ENCODE peak calls at places on chromosomes 3 and 15, in five cellular contexts. R, Z, Y, P and D are unnamed samples.

GRCh38 chr3:105906345-105906744 is 37.5 kb upstream of the CBLB start:
- DNase-seq in Z (no peak), Y (no peak), R (no peak), P (no peak), D (no peak)

GRCh38 chr15:100713163-100713867 is 110.9 kb downstream of the ASB7 start:
- DNase-seq in R (no peak), Z (peak; percentile 100), P (no peak), Y (no peak), D (no peak)

GRCh38 chr15:62766599-62766998 is 275.9 kb upstream of the TPM1 start:
- DNase-seq in Z (no peak), R (peak; percentile 37), Y (no peak), P (no peak), D (no peak)

GRCh38 chr3:117540583-117540982 is 831.0 kb downstream of the TUSC7 start:
- DNase-seq in P (no peak), Y (no peak), R (no peak), Z (no peak), D (no peak)

GRCh38 chr3:151901282-151901945 is 28.0 kb downstream of the SUCNR1 start:
- DNase-seq in P (no peak), Z (no peak), R (no peak), Y (no peak), D (no peak)

GRCh38 chr15:39685367-39685766 is 97.3 kb downstream of the FSIP1 start:
- DNase-seq in Y (no peak), P (no peak), Z (no peak), R (no peak), D (no peak)

GRCh38 chr3:57961828-57962447 is 46.3 kb upstream of the FLNB start:
- DNase-seq in R (no peak), P (peak; percentile 7), Z (peak; percentile 64), Y (no peak), D (no peak)

GRCh38 chr3:185651971-185652370 is 65.9 kb downstream of the SENP2 start:
- DNase-seq in Y (no peak), Z (no peak), P (no peak), R (no peak), D (no peak)

GRCh38 chr15:63597821-63598220 is 634 bp downstream of the FBXL22 start:
- DNase-seq in R (peak; percentile 42), Y (no peak), P (no peak), Z (no peak), D (no peak)

GRCh38 chr3:107387555-107387954 is 10.3 kb downstream of the CCDC54 start:
- DNase-seq in Y (no peak), Z (peak; percentile 52), R (no peak), P (no peak), D (no peak)

GRCh38 chr15:70109982-70110381 is 12.3 kb upstream of the TLE3 start:
- DNase-seq in Y (no peak), P (no peak), R (no peak), Z (no peak), D (no peak)

GRCh38 chr15:92411256-92411655 is 17.6 kb downstream of the ST8SIA2 start:
- DNase-seq in Y (no peak), P (no peak), Z (no peak), R (no peak), D (no peak)

GRCh38 chr3:65497846-65498245 is 540.9 kb downstream of the MAGI1 start:
- DNase-seq in P (no peak), Y (peak; percentile 38), R (peak; percentile 56), Z (no peak), D (no peak)

GRCh38 chr3:99118381-99118780 is 216.9 kb upstream of the DCBLD2 start:
- DNase-seq in R (no peak), Y (no peak), Z (no peak), P (no peak), D (no peak)

GRCh38 chr3:25455316-25456232 is 27.5 kb downstream of the RARB start:
- DNase-seq in R (peak; percentile 46), Z (no peak), Y (no peak), P (peak; percentile 1), D (no peak)

GRCh38 chr3:118705827-118706226 is 328.8 kb downstream of the IGSF11 start:
- DNase-seq in Y (no peak), Z (no peak), P (no peak), R (no peak), D (no peak)

GRCh38 chr3:154615451-154615850 is 185.5 kb upstream of the GPR149 start:
- DNase-seq in Y (no peak), P (no peak), Z (no peak), R (no peak), D (no peak)

GRCh38 chr3:123339302-123339701 is 109.6 kb downstream of the ADCY5 start:
- DNase-seq in R (no peak), Y (no peak), P (no peak), Z (no peak), D (no peak)

GRCh38 chr15:53752406-53752805 is 7.1 kb downstream of the WDR72 start:
- DNase-seq in Z (no peak), Y (no peak), P (no peak), R (no peak), D (no peak)

GRCh38 chr3:57155214-57155613 is 9.9 kb downstream of the IL17RD start:
- DNase-seq in P (no peak), Z (no peak), R (no peak), Y (no peak), D (no peak)

GRCh38 chr3:119600732-119601131 is 3.0 kb downstream of the PLA1A start:
- DNase-seq in R (peak; percentile 44), P (no peak), Y (peak; percentile 8), Z (no peak), D (no peak)

GRCh38 chr3:66038384-66038725 is 363 bp downstream of the MAGI1 start:
- DNase-seq in Y (no peak), R (no peak), P (no peak), Z (no peak), D (no peak)

GRCh38 chr3:46488735-46489361 is 8.9 kb upstream of the RTP3 start:
- DNase-seq in P (peak; percentile 98), Z (peak; percentile 82), R (peak; percentile 95), Y (peak; percentile 81), D (peak; percentile 97)
- H3K9ac ChIP-seq in P (peak overlapping the region; percentile 51), Z (no peak overlapping the region), R (no peak overlapping the region), Y (no peak overlapping the region), D (peak overlapping the region; percentile 3)

GRCh38 chr3:122103821-122104514 is 48.8 kb downstream of the CD86 start:
- DNase-seq in R (no peak), P (no peak), Y (no peak), Z (no peak), D (no peak)
- H3K4me1 ChIP-seq in R (no peaks in the 10 kb centered on the region), P (peaks cover 5% of the 10 kb centered on the region), Y (peaks cover 11% of the 10 kb centered on the region), Z (no peaks in the 10 kb centered on the region), D (no peaks in the 10 kb centered on the region)

GRCh38 chr3:126911162-126912026 is 71.5 kb upstream of the PLXNA1 start:
- DNase-seq in P (peak; percentile 98), Y (no peak), R (no peak), Z (peak; percentile 99), D (peak; percentile 42)

GRCh38 chr3:126913524-126913923 is 69.4 kb upstream of the PLXNA1 start:
- DNase-seq in Z (peak; percentile 53), R (no peak), P (peak; percentile 90), Y (no peak), D (no peak)

GRCh38 chr3:126912027-126912422 is 70.9 kb upstream of the PLXNA1 start:
- DNase-seq in Z (no peak), R (no peak), P (peak; percentile 44), Y (no peak), D (no peak)

GRCh38 chr3:126914226-126914625 is 68.7 kb upstream of the PLXNA1 start:
- DNase-seq in Z (no peak), P (no peak), Y (no peak), R (no peak), D (no peak)

DNA sequence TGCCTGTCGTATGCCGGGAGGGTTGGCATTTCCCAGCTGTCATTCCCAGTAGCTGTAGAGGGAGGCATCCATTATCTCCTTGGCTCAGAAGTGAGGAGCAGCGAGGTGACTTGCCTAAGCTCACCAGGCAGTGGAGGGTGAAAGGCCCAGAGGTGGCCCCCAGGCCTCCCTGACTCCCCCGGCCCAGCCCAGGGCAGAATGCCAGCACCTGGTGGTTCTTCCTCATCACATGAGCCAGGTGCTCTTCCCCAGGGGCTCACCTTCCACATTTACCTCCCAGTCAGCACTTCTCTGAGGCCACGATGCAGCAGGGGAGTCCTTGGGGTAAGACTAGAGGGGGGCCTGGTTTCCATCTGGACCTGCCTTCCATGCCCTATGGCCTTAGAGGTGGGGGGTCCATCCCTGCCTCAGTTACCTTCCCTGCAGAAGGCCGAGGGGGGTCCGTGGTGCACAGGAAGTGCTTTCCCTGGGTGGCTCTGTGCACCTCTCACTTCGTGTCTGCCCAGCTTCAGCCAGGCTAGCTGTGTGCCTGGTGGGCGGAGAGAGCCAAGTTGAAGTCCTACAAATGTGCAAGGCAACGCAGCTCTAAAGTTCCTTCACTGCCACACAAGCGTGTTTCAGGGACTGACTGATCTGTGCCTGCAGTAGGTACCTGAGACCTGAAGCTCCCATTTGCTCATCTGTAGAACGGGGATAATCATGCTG is 70.3 kb upstream of the PLXNA1 start:
- DNase-seq in P (peak; percentile 14), R (no peak), Z (no peak), Y (no peak), D (no peak)
- H3K27ac ChIP-seq in P (peak overlapping the region; percentile 98), R (peak overlapping the region; percentile 98), Z (peak overlapping the region; percentile 78), Y (no peak overlapping the region), D (no peak overlapping the region)

DNA sequence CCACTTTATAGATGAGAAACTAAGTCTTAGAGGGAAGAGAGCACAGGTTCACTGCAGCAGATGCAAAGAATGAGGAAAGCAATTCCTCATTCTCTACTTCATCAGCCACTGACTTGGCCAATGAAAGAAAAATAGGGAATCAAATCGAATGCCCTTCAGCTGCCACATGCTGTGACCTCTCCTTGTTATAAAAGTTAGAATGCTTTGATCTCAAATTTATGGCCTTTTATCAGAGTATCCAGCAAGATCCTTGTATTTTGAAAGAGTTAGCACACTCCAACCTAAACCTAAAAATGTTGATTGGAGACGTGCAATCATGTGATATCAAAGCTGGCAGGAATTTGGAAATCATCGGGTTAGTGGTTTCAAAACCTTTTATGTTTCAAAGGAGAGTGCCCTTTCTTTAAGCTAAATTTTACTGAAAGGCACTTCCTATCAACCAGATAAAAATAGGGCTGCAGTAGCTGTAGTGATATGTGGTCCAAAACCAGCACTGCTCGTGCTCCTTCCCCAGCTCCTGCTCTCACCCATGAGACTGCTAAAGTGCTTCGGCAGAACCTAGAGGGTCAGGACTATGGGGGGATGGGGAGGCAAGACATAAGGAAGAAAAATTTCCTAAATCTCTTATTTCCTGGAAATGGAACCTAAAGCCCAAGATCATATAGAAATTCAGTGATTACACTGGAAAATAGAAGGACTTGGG is 617.0 kb downstream of the PYDC2 start:
- DNase-seq in P (no peak), Y (no peak), Z (no peak), R (no peak), D (no peak)
- H3K9ac ChIP-seq in P (no peak overlapping the region), Y (no peak overlapping the region), Z (no peak overlapping the region), R (no peak overlapping the region), D (no peak overlapping the region)

GRCh38 chr15:77019476-77020331 is 24.8 kb downstream of the PSTPIP1 start:
- DNase-seq in Y (no peak), Z (peak; percentile 35), R (no peak), P (no peak), D (no peak)
- H3K4me1 ChIP-seq in Y (no peaks in the 10 kb centered on the region), Z (peaks cover 12% of the 10 kb centered on the region), R (peaks cover 10% of the 10 kb centered on the region), P (peaks cover 25% of the 10 kb centered on the region), D (peaks cover 3% of the 10 kb centered on the region)